ENCODE peak calls at places on chromosomes 4 and X, in five cellular contexts. P is NT2/D1, M is H1, E is GM12878, S is HepG2. W is an unnamed sample.

GRCh38 chr4:119286377-119287002 is 35.4 kb downstream of the FABP2 start:
- DNase-seq in S (peak), M (no peak), E (no peak), P (no peak), W (no peak)

GRCh38 chr4:151356510-151356909 is 31.1 kb upstream of the SH3D19 start:
- DNase-seq in E (no peak), S (no peak), P (no peak), M (no peak), W (no peak)

GRCh38 chrX:39176105-39176504 is 374.8 kb downstream of the MID1IP1 start:
- DNase-seq in E (no peak), S (no peak), M (no peak), P (no peak), W (no peak)

GRCh38 chr4:129264008-129264657 is 168.2 kb downstream of the C4orf33 start:
- DNase-seq in E (peak), S (no peak), M (no peak), P (no peak), W (no peak)

GRCh38 chrX:112844250-112844649 is 3.6 kb upstream of the AMOT start:
- DNase-seq in S (no peak), P (no peak), M (no peak), E (no peak), W (no peak)

GRCh38 chrX:153744210-153745066 is 19.6 kb upstream of the PLXNB3 start:
- DNase-seq in E (no peak), S (no peak), P (no peak), M (no peak), W (no peak)

GRCh38 chr4:39062499-39062898 is 467 bp downstream of the KLHL5 start:
- DNase-seq in E (no peak), M (no peak), S (no peak), P (no peak), W (no peak)

GRCh38 chr4:133476064-133476463 is 327.0 kb downstream of the PCDH10 start:
- DNase-seq in M (no peak), P (no peak), E (no peak), S (no peak), W (no peak)

GRCh38 chrX:41556958-41557357 is 109.8 kb downstream of the NYX start:
- DNase-seq in S (no peak), P (no peak), M (no peak), E (no peak), W (no peak)

GRCh38 chr4:113148925-113149324 is 99.5 kb downstream of the ANK2 start:
- DNase-seq in E (no peak), S (no peak), P (no peak), M (no peak), W (no peak)

GRCh38 chrX:73214366-73215094 is at the start of gene NAP1L2:
- DNase-seq in P (peak), E (no peak), M (peak), S (no peak), W (peak)

GRCh38 chr4:19748470-19748869 is 503.2 kb upstream of the SLIT2 start:
- DNase-seq in M (no peak), P (no peak), E (no peak), S (no peak), W (no peak)

GRCh38 chr4:3257125-3257690 is 8.2 kb downstream of the MSANTD1 start:
- DNase-seq in E (no peak), S (no peak), M (no peak), P (no peak), W (no peak)

GRCh38 chr4:15004701-15005301 is 2.5 kb downstream of the CPEB2 start:
- DNase-seq in E (no peak), S (peak), M (no peak), P (peak), W (peak)

GRCh38 chr4:98873059-98873458 is 55.9 kb downstream of the EIF4E start:
- DNase-seq in E (no peak), S (no peak), M (no peak), P (no peak), W (no peak)

GRCh38 chrX:24837966-24838365 is 144.2 kb downstream of the POLA1 start:
- DNase-seq in M (no peak), P (no peak), E (no peak), S (no peak), W (no peak)

GRCh38 chr4:102405706-102406510 is 60.6 kb upstream of the SLC39A8 start:
- DNase-seq in M (no peak), E (no peak), S (no peak), P (no peak), W (peak)

GRCh38 chr4:157907224-157907623 is 265.6 kb downstream of the GASK1B start:
- DNase-seq in S (no peak), P (no peak), M (no peak), E (no peak), W (no peak)

GRCh38 chr4:72432282-72432681 is 136.7 kb downstream of the ADAMTS3 start:
- DNase-seq in P (no peak), E (no peak), M (no peak), S (no peak), W (no peak)

GRCh38 chr4:4339504-4340085 is 47.3 kb upstream of the NSG1 start:
- DNase-seq in S (no peak), P (no peak), E (no peak), M (no peak), W (no peak)

GRCh38 chr4:86935833-86936721 is 1.3 kb downstream of the AFF1 start:
- DNase-seq in P (peak), M (peak), S (peak), E (peak), W (peak)

GRCh38 chrX:48584698-48585097 is 10.4 kb downstream of the RBM3 start:
- DNase-seq in P (no peak), S (no peak), E (no peak), M (no peak), W (no peak)

GRCh38 chrX:45428816-45429215 is 228.1 kb upstream of the DIPK2B start:
- DNase-seq in M (no peak), E (no peak), S (no peak), P (no peak), W (no peak)

GRCh38 chr4:39469429-39470077 is 10.7 kb downstream of the LIAS start:
- DNase-seq in P (no peak), M (no peak), E (peak), S (peak), W (peak)

GRCh38 chrX:41301438-41301824 is 32.5 kb upstream of the DDX3X start:
- DNase-seq in P (no peak), S (no peak), M (no peak), E (no peak), W (no peak)

GRCh38 chr4:46270986-46271596 is 118.8 kb downstream of the GABRA2 start:
- DNase-seq in M (no peak), S (peak), E (peak), P (no peak), W (peak)

GRCh38 chrX:118724775-118725174 is 2.6 kb upstream of the IL13RA1 start:
- DNase-seq in E (no peak), M (no peak), P (no peak), S (peak), W (no peak)

GRCh38 chr4:122341906-122342305 is 36.9 kb upstream of the ADAD1 start:
- DNase-seq in P (no peak), E (no peak), S (no peak), M (no peak), W (no peak)

GRCh38 chr4:40264995-40265909 is 68.4 kb downstream of the RHOH start:
- DNase-seq in M (no peak), S (no peak), E (no peak), P (no peak), W (no peak)

GRCh38 chr4:153127773-153128494 is 76.3 kb upstream of the TRIM2 start:
- DNase-seq in E (peak), M (peak), S (peak), P (peak), W (peak)

GRCh38 chr4:36402008-36402758 is 120.8 kb downstream of the DTHD1 start:
- DNase-seq in E (no peak), P (no peak), M (no peak), S (no peak), W (no peak)

GRCh38 chrX:4710618-4711433 is 997.4 kb upstream of the PRKX start:
- DNase-seq in P (no peak), E (peak), M (no peak), S (peak), W (no peak)

GRCh38 chr4:56241500-56241899 is 145.8 kb downstream of the AASDH start:
- DNase-seq in E (no peak), M (no peak), P (no peak), S (peak), W (no peak)

GRCh38 chr4:4461850-4462249 is 74.9 kb downstream of the NSG1 start:
- DNase-seq in P (no peak), S (peak), M (no peak), E (no peak), W (no peak)

GRCh38 chr4:168335621-168336020 is 17.1 kb upstream of the DDX60 start:
- DNase-seq in M (no peak), S (no peak), E (no peak), P (no peak), W (no peak)
- TF ChIP-seq SUZ12 in M (no peak), S (no peak), E (no peak), P (no peak), W (no peak)

GRCh38 chr4:41430796-41431195 is 107.2 kb upstream of the LIMCH1 start:
- DNase-seq in M (no peak), E (no peak), S (no peak), P (no peak), W (no peak)

GRCh38 chr4:41435509-41435908 is 102.4 kb upstream of the LIMCH1 start:
- DNase-seq in E (no peak), P (no peak), S (no peak), M (no peak), W (no peak)

GRCh38 chr4:41433361-41433760 is 104.6 kb upstream of the LIMCH1 start:
- DNase-seq in S (no peak), E (no peak), M (no peak), P (no peak), W (no peak)

GRCh38 chr4:41432219-41432618 is 105.7 kb upstream of the LIMCH1 start:
- DNase-seq in P (no peak), E (no peak), M (no peak), S (no peak), W (no peak)

DNA sequence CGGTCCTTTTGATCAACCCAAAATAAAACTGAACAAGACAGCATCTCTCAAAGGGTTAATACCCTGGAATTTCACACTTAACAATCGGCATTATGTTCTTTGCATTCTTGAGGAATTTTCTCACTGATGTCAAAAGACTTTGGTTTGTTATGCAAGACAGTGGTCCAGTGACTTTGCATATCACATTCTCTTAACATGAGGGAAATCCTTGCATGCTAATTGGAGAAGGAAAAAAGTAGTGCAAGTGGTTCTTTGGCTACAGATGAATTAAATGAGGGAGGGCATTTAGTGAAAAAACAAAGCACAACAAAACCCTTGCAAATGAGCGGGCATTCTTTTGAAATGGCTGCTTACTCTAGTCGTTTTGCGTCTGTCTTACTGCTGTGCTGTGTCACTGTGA is 105.1 kb upstream of the LIMCH1 start:
- DNase-seq in P (peak), E (no peak), M (peak), S (no peak), W (no peak)
- TF ChIP-seq SUZ12 in P (no peak), E (no peak), M (no peak), S (no peak), W (no peak)

DNA sequence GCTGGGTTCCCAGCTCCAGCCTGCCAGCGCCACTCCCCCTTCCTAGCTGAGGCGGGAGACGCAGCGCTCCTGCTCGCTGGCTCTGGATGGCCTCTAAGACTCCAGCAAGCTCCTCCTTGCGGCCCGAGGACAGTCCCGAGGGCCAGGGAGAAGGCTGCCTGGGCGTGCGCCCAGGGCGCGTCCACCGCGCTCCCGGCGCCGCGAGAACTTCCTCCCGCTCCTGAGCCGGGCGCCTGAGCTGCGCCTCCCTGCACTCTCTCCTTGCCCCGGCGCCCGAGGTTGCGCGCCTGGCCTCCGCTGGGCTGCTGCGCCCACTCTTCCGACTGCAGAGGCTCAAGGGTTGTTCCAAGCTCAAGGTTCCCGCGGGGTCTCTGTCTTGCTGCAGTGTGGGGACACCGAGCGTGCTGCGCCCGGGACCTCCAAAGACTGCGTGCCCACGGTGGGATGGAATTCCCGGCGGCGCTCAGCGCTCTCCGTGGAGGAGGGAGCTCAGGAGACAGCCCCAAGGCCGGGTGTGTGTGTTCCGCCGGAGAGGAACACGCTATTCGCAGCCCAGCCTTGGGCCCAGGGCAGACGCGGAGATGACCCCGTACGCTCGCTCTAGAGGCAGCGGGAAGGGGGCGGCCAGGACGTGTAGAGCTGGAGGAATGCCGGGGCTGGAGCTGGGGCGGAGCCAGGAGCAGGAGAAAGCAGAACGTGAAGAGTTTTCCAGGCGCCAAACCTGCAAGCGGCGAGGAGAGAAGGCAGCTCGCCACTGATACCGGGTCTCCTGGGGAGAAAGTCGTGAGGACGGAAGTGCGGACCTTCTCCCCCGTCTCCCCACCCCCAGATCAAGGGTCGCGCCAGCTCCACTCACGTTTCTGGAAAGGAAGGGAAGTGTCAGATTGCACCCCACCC is at the start of gene ARHGAP6:
- DNase-seq in M (no peak), P (peak), E (no peak), S (no peak), W (peak)
- TF ChIP-seq SUZ12 in M (peak), P (no peak), E (no peak), S (no peak), W (no peak)

GRCh38 chrX:109536439-109537323 is at the start of gene NXT2:
- DNase-seq in M (peak), P (peak), S (peak), E (peak), W (peak)
- TF ChIP-seq SUZ12 in M (no peak), P (no peak), S (no peak), E (no peak), W (no peak)

GRCh38 chrX:140510895-140511295 is 6.0 kb upstream of the SOX3 start:
- DNase-seq in E (no peak), P (no peak), M (no peak), S (no peak), W (no peak)
- TF ChIP-seq SUZ12 in E (no peak), P (no peak), M (peak), S (no peak), W (no peak)